ENCODE peak calls at places on chromosomes 13 and 19, in nine cellular contexts. C is stimulated activated CD4-positive, alpha-beta T cell treated with anti-CD3 and anti-CD28 coated beads, TNF-alpha, amount 100 ng/mL, for 4 hours; Z is activated CD4-positive, alpha-beta T cell treated with anti-CD3 and anti-CD28 coated beads for 1 hour; I is RPMI7951; L is activated T-cell treated with anti-CD3 and anti-CD28 coated beads for 48 hours; D is iris pigment epithelial cell; E is HTR-8/SVneo; J is ureter; H is stimulated activated CD8-positive, alpha-beta memory T cell treated with anti-CD3 and anti-CD28 coated beads, Interleukin-4, amount 100 ng/mL, for 1 hour. Y is an unnamed sample.

GRCh38 chr19:47891923-47892666 is 6.0 kb upstream of the SULT2A1 start:
- DNase-seq in C (no peak), Z (no peak), I (no peak), L (no peak), D (peak), E (no peak), J (no peak), H (no peak), Y (no peak)

GRCh38 chr13:99655351-99656091 is 154.2 kb downstream of the TM9SF2 start:
- DNase-seq in C (no peak), Z (no peak), I (peak), L (peak), D (peak), E (no peak), J (no peak), H (no peak), Y (peak)

GRCh38 chr13:99356216-99357089 is 49.3 kb upstream of the GPR183 start:
- DNase-seq in C (no peak), Z (no peak), I (peak), L (no peak), D (peak), E (peak), J (no peak), H (no peak), Y (no peak)

GRCh38 chr13:99434258-99434788 is 66.9 kb upstream of the TM9SF2 start:
- DNase-seq in C (no peak), Z (peak), I (no peak), L (peak), D (no peak), E (no peak), J (no peak), H (peak), Y (peak)

GRCh38 chr13:110832205-110832479 is 82.7 kb downstream of the ANKRD10 start:
- DNase-seq in C (no peak), Z (no peak), I (no peak), L (no peak), D (no peak), E (no peak), J (peak), H (no peak), Y (no peak)

GRCh38 chr19:35533822-35534521 is 716 bp downstream of the GAPDHS start:
- DNase-seq in C (no peak), Z (peak), I (no peak), L (peak), D (peak), E (no peak), J (peak), H (no peak), Y (no peak)

GRCh38 chr19:57559404-57560025 is at the start of gene ZNF550:
- DNase-seq in C (peak), Z (peak), I (peak), L (peak), D (peak), E (peak), J (peak), H (peak), Y (peak)

GRCh38 chr19:55373318-55373992 is 3.2 kb upstream of the TMEM190 start:
- DNase-seq in C (no peak), Z (no peak), I (no peak), L (no peak), D (no peak), E (no peak), J (no peak), H (no peak), Y (no peak)

GRCh38 chr19:18910010-18910409 is 9.2 kb downstream of the COPE start:
- DNase-seq in C (no peak), Z (no peak), I (no peak), L (no peak), D (no peak), E (no peak), J (no peak), H (no peak), Y (no peak)

GRCh38 chr13:39559838-39560237 is 43.2 kb downstream of the LHFPL6 start:
- DNase-seq in C (no peak), Z (no peak), I (no peak), L (no peak), D (no peak), E (no peak), J (no peak), H (no peak), Y (no peak)

GRCh38 chr13:111981006-111981405 is 85.9 kb upstream of the SOX1 start:
- DNase-seq in C (no peak), Z (no peak), I (no peak), L (no peak), D (no peak), E (no peak), J (no peak), H (no peak), Y (no peak)

GRCh38 chr13:81406639-81407292 is 1065.8 kb upstream of the SPRY2 start:
- DNase-seq in C (no peak), Z (no peak), I (no peak), L (no peak), D (no peak), E (no peak), J (no peak), H (no peak), Y (no peak)

GRCh38 chr13:97944396-97945029 is 9.0 kb upstream of the IPO5 start:
- DNase-seq in C (no peak), Z (no peak), I (peak), L (no peak), D (peak), E (no peak), J (no peak), H (no peak), Y (no peak)

GRCh38 chr19:33713194-33713593 is 83.5 kb upstream of the KCTD15 start:
- DNase-seq in C (no peak), Z (no peak), I (no peak), L (no peak), D (no peak), E (no peak), J (no peak), H (no peak), Y (no peak)

GRCh38 chr19:15962319-15962718 is 13.5 kb downstream of the OR10H4 start:
- DNase-seq in C (no peak), Z (no peak), I (no peak), L (no peak), D (no peak), E (no peak), J (no peak), H (no peak), Y (no peak)

GRCh38 chr19:16018106-16018755 is 58.1 kb upstream of the TPM4 start:
- DNase-seq in C (no peak), Z (no peak), I (no peak), L (no peak), D (no peak), E (no peak), J (no peak), H (no peak), Y (no peak)

GRCh38 chr19:10189631-10190425 is 4.9 kb downstream of the DNMT1 start:
- DNase-seq in C (no peak), Z (no peak), I (no peak), L (no peak), D (peak), E (no peak), J (no peak), H (no peak), Y (no peak)

GRCh38 chr13:77650409-77650808 is 47.1 kb upstream of the SLAIN1 start:
- DNase-seq in C (no peak), Z (no peak), I (no peak), L (no peak), D (no peak), E (no peak), J (no peak), H (no peak), Y (no peak)

GRCh38 chr19:54426291-54426918 is 11.1 kb downstream of the TTYH1 start:
- DNase-seq in C (no peak), Z (no peak), I (no peak), L (no peak), D (no peak), E (no peak), J (no peak), H (no peak), Y (no peak)

GRCh38 chr13:99743079-99743478 is 228.5 kb downstream of the ZIC5 start:
- DNase-seq in C (no peak), Z (no peak), I (no peak), L (no peak), D (no peak), E (no peak), J (no peak), H (no peak), Y (no peak)

GRCh38 chr19:48419158-48419920 is 25.9 kb downstream of the GRIN2D start:
- DNase-seq in C (no peak), Z (peak), I (peak), L (peak), D (peak), E (no peak), J (no peak), H (no peak), Y (peak)

GRCh38 chr19:57103573-57104277 is 16.1 kb upstream of the USP29 start:
- DNase-seq in C (peak), Z (peak), I (peak), L (peak), D (peak), E (peak), J (peak), H (peak), Y (peak)

GRCh38 chr13:100721885-100722512 is 47.4 kb upstream of the TMTC4 start:
- DNase-seq in C (peak), Z (no peak), I (peak), L (peak), D (peak), E (peak), J (peak), H (no peak), Y (peak)

GRCh38 chr13:75725784-75726183 is 89.7 kb downstream of the LMO7 start:
- DNase-seq in C (no peak), Z (no peak), I (no peak), L (no peak), D (no peak), E (no peak), J (no peak), H (no peak), Y (no peak)

GRCh38 chr13:35600137-35600536 is 123.6 kb upstream of the MAB21L1 start:
- DNase-seq in C (no peak), Z (no peak), I (no peak), L (no peak), D (peak), E (no peak), J (no peak), H (no peak), Y (no peak)

GRCh38 chr13:98977568-98978270 is at the start of gene DOCK9:
- DNase-seq in C (no peak), Z (no peak), I (peak), L (no peak), D (peak), E (peak), J (peak), H (no peak), Y (no peak)

GRCh38 chr19:49799798-49800376 is 13.2 kb downstream of the FUZ start:
- DNase-seq in C (no peak), Z (no peak), I (no peak), L (no peak), D (no peak), E (no peak), J (no peak), H (no peak), Y (no peak)

Y was measured in activated T-helper 9 cell treated with anti-CD3 and anti-CD28 coated beads, Interleukin-2, amount 50 U/mL, for 16 hours.